ENCODE peak calls at places on chromosomes 7 and 10, in nine cellular contexts. One of them, this sample, is unnamed. For H3K4me1, the result is how much of the 10 kb centered on the place peaks cover.

GRCh38 chr7:98360221-98361124 is 40.4 kb downstream of the BAIAP2L1 start:
- DNase-seq in transverse colon: peak
- DNase-seq in sigmoid colon: no peak
- DNase-seq in K562: peak
- DNase-seq in stomach: peak
- DNase-seq in GM12878: no peak
- DNase-seq in HepG2: peak
- DNase-seq in spleen: peak
- DNase-seq in breast epithelium: no peak
- DNase-seq in this sample: peak

GRCh38 chr7:91504919-91505318 is 240.7 kb downstream of the FZD1 start:
- DNase-seq in stomach: no peak
- DNase-seq in spleen: no peak
- DNase-seq in HepG2: no peak
- DNase-seq in sigmoid colon: no peak
- DNase-seq in transverse colon: no peak
- DNase-seq in K562: no peak
- DNase-seq in GM12878: no peak
- DNase-seq in breast epithelium: no peak
- DNase-seq in this sample: no peak

GRCh38 chr10:23096814-23097549 is 1.6 kb downstream of the MSRB2 start:
- DNase-seq in stomach: no peak
- DNase-seq in GM12878: no peak
- DNase-seq in breast epithelium: peak
- DNase-seq in spleen: no peak
- DNase-seq in transverse colon: peak
- DNase-seq in K562: no peak
- DNase-seq in sigmoid colon: peak
- DNase-seq in HepG2: no peak
- DNase-seq in this sample: peak

GRCh38 chr10:113709221-113709838 is 29.6 kb downstream of the CASP7 start:
- DNase-seq in HepG2: no peak
- DNase-seq in spleen: no peak
- DNase-seq in stomach: no peak
- DNase-seq in GM12878: no peak
- DNase-seq in breast epithelium: no peak
- DNase-seq in transverse colon: no peak
- DNase-seq in sigmoid colon: no peak
- DNase-seq in K562: no peak
- DNase-seq in this sample: no peak

GRCh38 chr7:22962775-22963358 is 51.1 kb downstream of the HYCC1 start:
- DNase-seq in stomach: no peak
- DNase-seq in spleen: no peak
- DNase-seq in sigmoid colon: no peak
- DNase-seq in HepG2: no peak
- DNase-seq in transverse colon: no peak
- DNase-seq in GM12878: no peak
- DNase-seq in K562: no peak
- DNase-seq in breast epithelium: no peak
- DNase-seq in this sample: no peak

GRCh38 chr7:64181586-64181985 is 25.4 kb upstream of the ZNF735 start:
- DNase-seq in K562: no peak
- DNase-seq in breast epithelium: no peak
- DNase-seq in spleen: no peak
- DNase-seq in HepG2: no peak
- DNase-seq in sigmoid colon: no peak
- DNase-seq in transverse colon: no peak
- DNase-seq in GM12878: no peak
- DNase-seq in stomach: no peak
- DNase-seq in this sample: no peak

GRCh38 chr7:29299986-29300609 is 105.5 kb downstream of the CHN2 start:
- DNase-seq in HepG2: no peak
- DNase-seq in spleen: no peak
- DNase-seq in breast epithelium: no peak
- DNase-seq in sigmoid colon: no peak
- DNase-seq in transverse colon: no peak
- DNase-seq in stomach: no peak
- DNase-seq in K562: no peak
- DNase-seq in GM12878: no peak
- DNase-seq in this sample: no peak

GRCh38 chr7:95553939-95554338 is 42.4 kb downstream of the PDK4 start:
- DNase-seq in breast epithelium: no peak
- DNase-seq in GM12878: no peak
- DNase-seq in HepG2: no peak
- DNase-seq in transverse colon: no peak
- DNase-seq in stomach: no peak
- DNase-seq in spleen: no peak
- DNase-seq in K562: no peak
- DNase-seq in sigmoid colon: no peak
- DNase-seq in this sample: no peak

GRCh38 chr10:24174014-24174413 is 34.9 kb upstream of the KIAA1217 start:
- DNase-seq in breast epithelium: no peak
- DNase-seq in sigmoid colon: no peak
- DNase-seq in spleen: no peak
- DNase-seq in transverse colon: no peak
- DNase-seq in GM12878: no peak
- DNase-seq in stomach: no peak
- DNase-seq in HepG2: no peak
- DNase-seq in K562: no peak
- DNase-seq in this sample: no peak

GRCh38 chr10:122477436-122477835 is 16.1 kb downstream of the HTRA1 start:
- DNase-seq in stomach: no peak
- DNase-seq in sigmoid colon: no peak
- DNase-seq in spleen: no peak
- DNase-seq in transverse colon: no peak
- DNase-seq in GM12878: no peak
- DNase-seq in HepG2: no peak
- DNase-seq in K562: no peak
- DNase-seq in breast epithelium: no peak
- DNase-seq in this sample: no peak
- H3K4me1 ChIP-seq in stomach: under half
- H3K4me1 ChIP-seq in sigmoid colon: half or more
- H3K4me1 ChIP-seq in spleen: under half
- H3K4me1 ChIP-seq in transverse colon: under half
- H3K4me1 ChIP-seq in GM12878: under half
- H3K4me1 ChIP-seq in HepG2: under half
- H3K4me1 ChIP-seq in K562: under half
- H3K4me1 ChIP-seq in breast epithelium: under half
- H3K4me1 ChIP-seq in this sample: under half

DNA sequence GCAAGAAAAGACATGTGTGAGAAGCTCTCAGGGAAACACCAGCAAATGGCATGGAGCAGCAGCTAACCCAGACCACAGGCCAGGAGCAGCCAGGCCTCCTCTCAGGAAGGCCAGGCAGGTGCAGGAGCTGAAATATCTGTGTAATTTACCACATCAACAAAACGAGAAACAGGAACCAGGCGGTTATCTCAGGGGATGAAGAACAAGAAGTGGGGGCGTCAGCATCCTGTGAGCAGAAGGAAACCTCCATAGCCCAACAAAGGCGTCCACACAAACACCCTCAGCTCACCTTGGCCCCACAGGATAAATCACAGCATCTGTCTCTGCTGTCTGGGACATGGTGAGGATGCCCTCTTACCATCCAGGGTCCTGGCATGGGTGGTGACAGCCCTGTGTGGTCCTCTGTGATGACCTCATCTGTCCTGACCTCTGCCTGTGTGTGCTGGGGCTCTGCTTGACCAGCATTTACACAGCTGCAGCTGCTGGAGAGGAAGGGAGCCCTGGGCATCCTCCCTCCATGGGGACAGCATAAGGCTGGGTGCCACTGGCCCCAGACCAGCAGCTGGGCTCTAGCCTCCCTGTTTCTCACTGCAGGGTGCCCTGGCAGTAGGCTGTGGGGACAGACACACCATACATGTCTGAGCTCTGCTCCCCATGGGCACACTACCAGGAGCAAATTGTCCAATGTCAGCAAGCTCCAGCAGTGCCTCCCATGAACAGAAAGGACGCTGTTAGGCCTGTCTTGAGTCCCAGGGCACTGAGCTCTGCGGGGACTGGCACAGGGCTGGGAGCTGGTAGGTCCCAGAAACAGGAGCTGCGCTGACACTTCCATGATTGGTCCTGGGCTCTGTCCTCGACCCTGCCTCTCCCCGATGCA is 34.6 kb downstream of the ANXA8 start:
- DNase-seq in HepG2: no peak
- DNase-seq in transverse colon: no peak
- DNase-seq in breast epithelium: no peak
- DNase-seq in GM12878: no peak
- DNase-seq in sigmoid colon: no peak
- DNase-seq in stomach: no peak
- DNase-seq in K562: peak
- DNase-seq in spleen: peak
- DNase-seq in this sample: no peak
- TF ChIP-seq POLR2AphosphoS5 in HepG2: no peak
- TF ChIP-seq POLR2AphosphoS5 in transverse colon: no peak
- TF ChIP-seq POLR2AphosphoS5 in breast epithelium: no peak
- TF ChIP-seq POLR2AphosphoS5 in GM12878: no peak
- TF ChIP-seq POLR2AphosphoS5 in sigmoid colon: no peak
- TF ChIP-seq POLR2AphosphoS5 in stomach: no peak
- TF ChIP-seq POLR2AphosphoS5 in K562: no peak
- TF ChIP-seq POLR2AphosphoS5 in spleen: no peak
- TF ChIP-seq POLR2AphosphoS5 in this sample: no peak

GRCh38 chr10:91196268-91197043 is 24.0 kb upstream of the PCGF5 start:
- DNase-seq in K562: no peak
- DNase-seq in GM12878: no peak
- DNase-seq in spleen: no peak
- DNase-seq in HepG2: no peak
- DNase-seq in transverse colon: no peak
- DNase-seq in sigmoid colon: no peak
- DNase-seq in breast epithelium: no peak
- DNase-seq in stomach: no peak
- DNase-seq in this sample: no peak
- H3K4me1 ChIP-seq in K562: under half
- H3K4me1 ChIP-seq in GM12878: under half
- H3K4me1 ChIP-seq in spleen: under half
- H3K4me1 ChIP-seq in HepG2: under half
- H3K4me1 ChIP-seq in transverse colon: under half
- H3K4me1 ChIP-seq in sigmoid colon: under half
- H3K4me1 ChIP-seq in breast epithelium: under half
- H3K4me1 ChIP-seq in stomach: under half
- H3K4me1 ChIP-seq in this sample: under half

DNA sequence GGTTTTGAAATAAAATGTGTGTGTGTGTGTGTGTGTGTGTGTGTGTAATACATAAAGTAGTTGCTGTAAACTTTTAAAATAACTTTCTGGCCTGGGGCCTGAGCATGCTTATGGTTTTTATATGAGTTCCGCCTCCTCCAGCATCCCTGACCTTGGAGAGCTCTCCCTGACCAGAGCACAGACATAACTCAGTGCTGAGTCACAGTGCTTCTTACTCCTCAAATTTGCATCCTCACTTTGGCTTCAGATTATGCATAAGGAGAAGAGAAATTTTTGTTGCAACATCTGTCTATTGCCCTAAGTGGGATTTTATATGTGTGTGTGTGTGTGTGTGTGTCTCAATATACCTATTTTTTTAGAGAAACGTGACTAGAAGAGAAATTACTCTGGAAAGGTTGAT is 200.8 kb downstream of the ELMO1 start:
- DNase-seq in HepG2: no peak
- DNase-seq in K562: no peak
- DNase-seq in sigmoid colon: no peak
- DNase-seq in stomach: no peak
- DNase-seq in transverse colon: no peak
- DNase-seq in breast epithelium: no peak
- DNase-seq in GM12878: no peak
- DNase-seq in spleen: no peak
- DNase-seq in this sample: no peak
- TF ChIP-seq POLR2AphosphoS5 in HepG2: no peak
- TF ChIP-seq POLR2AphosphoS5 in K562: no peak
- TF ChIP-seq POLR2AphosphoS5 in sigmoid colon: peak
- TF ChIP-seq POLR2AphosphoS5 in stomach: no peak
- TF ChIP-seq POLR2AphosphoS5 in transverse colon: no peak
- TF ChIP-seq POLR2AphosphoS5 in breast epithelium: no peak
- TF ChIP-seq POLR2AphosphoS5 in GM12878: no peak
- TF ChIP-seq POLR2AphosphoS5 in spleen: no peak
- TF ChIP-seq POLR2AphosphoS5 in this sample: no peak